ENCODE peak calls at places on chromosomes 2 and 18, in eight cellular contexts. O, K, B, V, C, Y, H and T are unnamed samples.

GRCh38 chr2:38771632-38772031 is 6.4 kb upstream of the GEMIN6 start:
- DNase-seq in C (no peak), O (no peak), Y (no peak), K (no peak), B (no peak), H (peak; percentile 60), V (peak; percentile 12), T (no peak)

GRCh38 chr2:1990151-1990589 is 245.9 kb upstream of the PXDN start:
- DNase-seq in K (no peak), B (no peak), O (no peak), H (no peak), Y (no peak), C (no peak), V (no peak), T (no peak)

GRCh38 chr18:43590182-43590903 is 313.1 kb upstream of the SYT4 start:
- DNase-seq in O (no peak), H (no peak), B (peak; percentile 67), C (peak; percentile 21), V (no peak), Y (peak; percentile 37), K (peak; percentile 45), T (no peak)

GRCh38 chr2:62254424-62255266 is 58.7 kb downstream of the B3GNT2 start:
- DNase-seq in B (no peak), Y (no peak), C (peak; percentile 38), V (no peak), K (no peak), O (no peak), H (no peak), T (no peak)

GRCh38 chr2:128623776-128624424 is 305.2 kb upstream of the HS6ST1 start:
- DNase-seq in B (peak; percentile 57), H (peak; percentile 20), Y (no peak), K (peak; percentile 21), V (peak; percentile 95), O (no peak), C (no peak), T (peak; percentile 18)

GRCh38 chr18:38174173-38174572 is 608.6 kb upstream of the CELF4 start:
- DNase-seq in K (no peak), H (no peak), O (no peak), B (no peak), C (no peak), Y (no peak), V (no peak), T (no peak)

GRCh38 chr2:100603945-100604633 is 41.3 kb downstream of the PDCL3 start:
- DNase-seq in V (peak; percentile 67), O (no peak), B (no peak), C (no peak), K (no peak), H (no peak), Y (no peak), T (no peak)

GRCh38 chr2:75657794-75658193 is 11.2 kb downstream of the MRPL19 start:
- DNase-seq in V (no peak), B (no peak), C (no peak), Y (no peak), K (no peak), O (no peak), H (no peak), T (no peak)

GRCh38 chr2:77018219-77018618 is 504.0 kb downstream of the LRRTM4 start:
- DNase-seq in B (no peak), Y (no peak), H (no peak), C (no peak), V (no peak), K (no peak), O (no peak), T (no peak)

GRCh38 chr2:55761526-55761925 is 67.9 kb upstream of the PNPT1 start:
- DNase-seq in B (no peak), C (no peak), K (no peak), Y (no peak), V (peak; percentile 31), O (no peak), H (no peak), T (no peak)

GRCh38 chr18:41075212-41075611 is 879.8 kb upstream of the PIK3C3 start:
- DNase-seq in Y (no peak), V (peak; percentile 97), H (no peak), B (no peak), O (no peak), K (no peak), C (no peak), T (no peak)

GRCh38 chr18:23115683-23116096 is 19.6 kb upstream of the CABLES1 start:
- DNase-seq in K (peak; percentile 49), H (no peak), C (peak; percentile 74), B (no peak), O (no peak), Y (no peak), V (peak; percentile 98), T (no peak)

GRCh38 chr2:53670351-53670750 is 97.3 kb upstream of the CHAC2 start:
- DNase-seq in V (no peak), H (no peak), C (no peak), O (no peak), K (no peak), Y (no peak), B (no peak), T (no peak)

GRCh38 chr2:96167407-96168013 is 22.3 kb upstream of the DUSP2 start:
- DNase-seq in C (peak; percentile 16), Y (no peak), K (no peak), V (peak; percentile 59), B (no peak), O (no peak), H (no peak), T (no peak)

GRCh38 chr18:2826581-2826980 is 20.2 kb upstream of the EMILIN2 start:
- DNase-seq in Y (peak; percentile 64), O (peak; percentile 33), B (peak; percentile 88), C (no peak), V (no peak), K (no peak), H (no peak), T (no peak)

GRCh38 chr18:48161911-48162698 is 231.6 kb upstream of the SMAD2 start:
- DNase-seq in B (no peak), V (no peak), Y (no peak), C (peak; percentile 72), K (no peak), H (no peak), O (no peak), T (no peak)

GRCh38 chr18:67581178-67581577 is 64.7 kb upstream of the DSEL start:
- DNase-seq in O (no peak), K (no peak), H (no peak), Y (no peak), B (no peak), C (no peak), V (no peak), T (no peak)

GRCh38 chr2:3207091-3207491 is 170.5 kb downstream of the EIPR1 start:
- DNase-seq in C (no peak), Y (no peak), O (no peak), K (no peak), H (no peak), B (no peak), V (no peak), T (no peak)

GRCh38 chr18:43933177-43933576 is 655.9 kb upstream of the SYT4 start:
- DNase-seq in H (no peak), K (no peak), B (no peak), V (no peak), Y (no peak), O (no peak), C (no peak), T (no peak)

GRCh38 chr2:234911271-234911670 is 40.5 kb upstream of the SH3BP4 start:
- DNase-seq in C (no peak), Y (no peak), O (no peak), B (no peak), K (peak; percentile 75), H (no peak), V (peak; percentile 83), T (no peak)

GRCh38 chr2:240932001-240932723 is 26.0 kb downstream of the CROCC2 start:
- DNase-seq in C (no peak), K (no peak), V (no peak), Y (no peak), H (peak; percentile 42), B (peak; percentile 73), O (no peak), T (peak; percentile 39)

GRCh38 chr2:177256026-177256425 is 8.5 kb downstream of the NFE2L2 start:
- DNase-seq in O (no peak), K (no peak), H (no peak), V (no peak), Y (no peak), B (no peak), C (no peak), T (no peak)

GRCh38 chr2:177254433-177255226 is 9.9 kb downstream of the NFE2L2 start:
- DNase-seq in C (peak; percentile 93), V (no peak), O (no peak), H (peak; percentile 68), K (no peak), B (no peak), Y (no peak), T (peak; percentile 57)

GRCh38 chr2:177255227-177255601 is 9.3 kb downstream of the NFE2L2 start:
- DNase-seq in Y (no peak), H (no peak), B (no peak), V (no peak), K (no peak), O (no peak), C (no peak), T (no peak)

GRCh38 chr2:177252808-177253531 is 11.6 kb downstream of the NFE2L2 start:
- DNase-seq in Y (no peak), K (no peak), O (no peak), B (no peak), C (no peak), H (no peak), V (no peak), T (no peak)

GRCh38 chr2:177253704-177254103 is 10.8 kb downstream of the NFE2L2 start:
- DNase-seq in K (no peak), V (no peak), O (no peak), Y (no peak), C (no peak), B (no peak), H (no peak), T (no peak)
- H3K4me1 ChIP-seq in K (peaks cover 53% of the 10 kb centered on the region), V (peaks cover 22% of the 10 kb centered on the region), O (peaks cover 46% of the 10 kb centered on the region), Y (peaks cover 17% of the 10 kb centered on the region), C (peaks cover 25% of the 10 kb centered on the region), B (peaks cover 58% of the 10 kb centered on the region), H (no peaks in the 10 kb centered on the region), T (peaks cover 100% of the 10 kb centered on the region)

GRCh38 chr2:127069003-127069402 is 38.0 kb downstream of the BIN1 start:
- DNase-seq in B (no peak), V (no peak), K (no peak), C (no peak), Y (no peak), O (no peak), H (no peak), T (no peak)
- H3K27ac ChIP-seq in B (no peak overlapping the region), V (no peak overlapping the region), K (no peak overlapping the region), C (no peak overlapping the region), Y (no peak overlapping the region), O (no peak overlapping the region), H (no peak overlapping the region), T (no peak overlapping the region)

DNA sequence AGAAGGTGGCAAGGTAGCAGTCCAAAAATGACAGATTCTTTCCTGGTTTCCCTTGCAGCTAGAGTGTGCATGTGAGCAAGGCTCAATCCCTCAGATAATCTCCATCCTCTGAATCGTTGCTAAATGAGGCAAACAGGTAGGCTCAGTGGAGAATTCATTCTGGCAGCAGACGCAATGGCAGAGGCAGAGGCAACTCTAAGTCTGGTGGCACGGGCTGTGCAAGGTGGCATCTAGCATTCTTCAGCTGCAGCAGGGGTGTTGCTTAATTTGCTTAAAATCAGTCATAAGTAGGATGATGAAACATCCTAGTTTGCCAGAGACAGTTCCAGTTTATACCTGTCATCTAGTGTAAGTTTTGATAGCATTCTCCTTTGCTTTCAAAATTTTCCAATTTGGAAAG is 391.1 kb upstream of the MEX3C start:
- DNase-seq in H (no peak), Y (no peak), K (no peak), B (no peak), V (no peak), O (no peak), C (no peak), T (no peak)
- H3K4me1 ChIP-seq in H (no peaks in the 10 kb centered on the region), Y (no peaks in the 10 kb centered on the region), K (no peaks in the 10 kb centered on the region), B (no peaks in the 10 kb centered on the region), V (no peaks in the 10 kb centered on the region), O (no peaks in the 10 kb centered on the region), C (no peaks in the 10 kb centered on the region), T (no peaks in the 10 kb centered on the region)

GRCh38 chr2:174664084-174664759 is 66.6 kb upstream of the WIPF1 start:
- DNase-seq in K (no peak), V (no peak), O (no peak), C (no peak), B (peak; percentile 41), H (no peak), Y (peak; percentile 45), T (no peak)
- H3K27ac ChIP-seq in K (no peak overlapping the region), V (no peak overlapping the region), O (no peak overlapping the region), C (no peak overlapping the region), B (peak overlapping the region; percentile 16), H (no peak overlapping the region), Y (peak overlapping the region; percentile 99), T (no peak overlapping the region)